ENCODE peak calls at places on chromosome 17, in five cellular contexts. One of them, this sample, is unnamed.

GRCh38 chr17:8382052-8382879 is 727 bp downstream of the RPL26 start:
- DNase-seq in K562: peak; percentile 23
- DNase-seq in GM12878: no peak
- DNase-seq in SK-N-SH: no peak
- DNase-seq in H1: no peak
- DNase-seq in this sample: no peak

GRCh38 chr17:33949100-33949499 is 306.0 kb upstream of the CCL2 start:
- DNase-seq in K562: peak; percentile 58
- DNase-seq in SK-N-SH: peak; percentile 31
- DNase-seq in H1: peak; percentile 25
- DNase-seq in GM12878: no peak
- DNase-seq in this sample: no peak

GRCh38 chr17:14318109-14318905 is 17.4 kb downstream of the HS3ST3B1 start:
- DNase-seq in SK-N-SH: no peak
- DNase-seq in GM12878: no peak
- DNase-seq in H1: no peak
- DNase-seq in K562: no peak
- DNase-seq in this sample: no peak

GRCh38 chr17:32483451-32484019 is 3.3 kb upstream of the CDK5R1 start:
- DNase-seq in H1: no peak
- DNase-seq in SK-N-SH: peak; percentile 77
- DNase-seq in K562: no peak
- DNase-seq in GM12878: no peak
- DNase-seq in this sample: no peak

GRCh38 chr17:19546289-19547065 is 12.8 kb downstream of the SLC47A1 start:
- DNase-seq in K562: no peak
- DNase-seq in GM12878: no peak
- DNase-seq in H1: no peak
- DNase-seq in SK-N-SH: no peak
- DNase-seq in this sample: no peak

GRCh38 chr17:40538019-40538935 is 27.0 kb downstream of the CCR7 start:
- DNase-seq in H1: no peak
- DNase-seq in SK-N-SH: no peak
- DNase-seq in GM12878: no peak
- DNase-seq in K562: no peak
- DNase-seq in this sample: no peak

GRCh38 chr17:78142113-78142861 is 3.9 kb upstream of the C17orf99 start:
- DNase-seq in GM12878: no peak
- DNase-seq in SK-N-SH: no peak
- DNase-seq in H1: no peak
- DNase-seq in K562: peak; percentile 30
- DNase-seq in this sample: no peak

GRCh38 chr17:36951390-36951789 is 2.6 kb downstream of the AATF start:
- DNase-seq in GM12878: no peak
- DNase-seq in H1: no peak
- DNase-seq in K562: no peak
- DNase-seq in SK-N-SH: no peak
- DNase-seq in this sample: no peak

GRCh38 chr17:80704381-80704819 is 159.8 kb downstream of the RPTOR start:
- DNase-seq in SK-N-SH: no peak
- DNase-seq in H1: no peak
- DNase-seq in GM12878: no peak
- DNase-seq in K562: no peak
- DNase-seq in this sample: no peak
- TF ChIP-seq GABPA in SK-N-SH: no peak
- TF ChIP-seq GABPA in H1: no peak
- TF ChIP-seq GABPA in GM12878: no peak
- TF ChIP-seq GABPA in K562: no peak
- TF ChIP-seq GABPA in this sample: no peak

GRCh38 chr17:47254403-47254943 is 846 bp downstream of the ITGB3 start:
- DNase-seq in K562: no peak
- DNase-seq in H1: no peak
- DNase-seq in GM12878: no peak
- DNase-seq in SK-N-SH: peak; percentile 65
- DNase-seq in this sample: no peak

GRCh38 chr17:47253541-47254402 is at the start of gene ITGB3:
- DNase-seq in H1: no peak
- DNase-seq in K562: peak; percentile 89
- DNase-seq in SK-N-SH: peak; percentile 96
- DNase-seq in GM12878: no peak
- DNase-seq in this sample: peak; percentile 54

GRCh38 chr17:47252766-47253512 is 688 bp upstream of the ITGB3 start:
- DNase-seq in GM12878: no peak
- DNase-seq in SK-N-SH: no peak
- DNase-seq in H1: no peak
- DNase-seq in K562: peak; percentile 16
- DNase-seq in this sample: no peak

GRCh38 chr17:47262586-47262985 is 9.0 kb downstream of the ITGB3 start:
- DNase-seq in K562: no peak
- DNase-seq in H1: no peak
- DNase-seq in SK-N-SH: no peak
- DNase-seq in GM12878: no peak
- DNase-seq in this sample: no peak

DNA sequence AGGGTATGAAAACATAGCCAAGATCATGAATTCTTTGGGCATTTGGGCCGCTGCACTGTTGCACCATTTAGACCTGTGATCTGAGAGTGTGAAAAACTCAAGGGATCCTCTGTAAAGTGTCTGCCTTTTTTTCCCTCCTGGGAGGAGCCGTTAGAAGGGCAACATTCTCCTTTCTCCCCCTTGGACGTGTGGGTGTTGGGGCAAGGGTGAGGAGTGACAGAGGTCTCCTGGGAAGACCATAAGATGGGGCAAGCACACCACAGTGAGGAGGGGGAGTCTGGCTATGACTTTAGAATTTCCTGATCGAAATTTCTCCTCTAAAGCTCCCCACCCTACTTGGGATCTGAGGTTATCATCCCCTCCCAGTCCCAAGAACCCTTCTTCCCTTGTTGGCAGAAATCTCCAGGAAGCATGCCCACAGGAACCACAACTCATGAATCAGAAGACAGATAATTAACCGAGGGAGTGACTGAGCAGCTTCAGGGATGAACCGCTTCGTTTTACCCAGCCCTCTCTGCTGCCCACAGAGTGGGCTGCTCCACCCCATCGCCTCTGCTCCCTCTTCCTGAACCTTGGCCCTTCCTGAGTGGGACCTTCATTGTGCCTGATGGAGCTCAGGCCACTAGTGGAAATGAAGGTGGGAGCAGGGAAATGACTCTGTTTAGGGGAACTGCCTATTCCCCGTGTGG is 4.2 kb downstream of the ITGB3 start:
- DNase-seq in K562: no peak
- DNase-seq in SK-N-SH: no peak
- DNase-seq in GM12878: no peak
- DNase-seq in H1: no peak
- DNase-seq in this sample: no peak
- H3K27ac ChIP-seq in K562: no peak overlapping the region
- H3K27ac ChIP-seq in SK-N-SH: peak overlapping the region; percentile 75
- H3K27ac ChIP-seq in GM12878: no peak overlapping the region
- H3K27ac ChIP-seq in H1: no peak overlapping the region
- H3K27ac ChIP-seq in this sample: no peak overlapping the region

DNA sequence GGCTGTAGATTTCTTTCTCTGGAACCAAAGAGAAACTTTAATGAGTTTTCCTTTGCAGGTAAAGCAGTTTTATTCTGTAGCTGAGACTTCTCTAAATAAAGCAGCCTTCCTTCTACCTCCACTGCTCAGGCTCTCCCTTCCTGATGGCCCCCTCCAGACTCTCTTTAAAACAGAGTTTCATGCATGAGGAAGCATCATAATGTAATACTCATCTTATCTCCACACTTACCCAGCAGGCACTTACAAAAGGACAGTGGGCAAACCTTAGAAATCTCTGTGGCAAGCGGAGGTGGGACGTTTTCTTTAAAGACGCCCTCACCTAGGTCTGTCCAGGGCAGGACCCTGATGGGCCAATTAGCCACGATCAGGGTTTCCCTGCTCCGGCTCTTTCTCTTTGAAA is 239.3 kb downstream of the CCDC182 start:
- DNase-seq in SK-N-SH: peak; percentile 72
- DNase-seq in H1: no peak
- DNase-seq in GM12878: no peak
- DNase-seq in K562: no peak
- DNase-seq in this sample: no peak
- TF ChIP-seq POLR2AphosphoS5 in SK-N-SH: no peak
- TF ChIP-seq POLR2AphosphoS5 in H1: no peak
- TF ChIP-seq POLR2AphosphoS5 in GM12878: no peak
- TF ChIP-seq POLR2AphosphoS5 in K562: no peak
- TF ChIP-seq POLR2AphosphoS5 in this sample: no peak

DNA sequence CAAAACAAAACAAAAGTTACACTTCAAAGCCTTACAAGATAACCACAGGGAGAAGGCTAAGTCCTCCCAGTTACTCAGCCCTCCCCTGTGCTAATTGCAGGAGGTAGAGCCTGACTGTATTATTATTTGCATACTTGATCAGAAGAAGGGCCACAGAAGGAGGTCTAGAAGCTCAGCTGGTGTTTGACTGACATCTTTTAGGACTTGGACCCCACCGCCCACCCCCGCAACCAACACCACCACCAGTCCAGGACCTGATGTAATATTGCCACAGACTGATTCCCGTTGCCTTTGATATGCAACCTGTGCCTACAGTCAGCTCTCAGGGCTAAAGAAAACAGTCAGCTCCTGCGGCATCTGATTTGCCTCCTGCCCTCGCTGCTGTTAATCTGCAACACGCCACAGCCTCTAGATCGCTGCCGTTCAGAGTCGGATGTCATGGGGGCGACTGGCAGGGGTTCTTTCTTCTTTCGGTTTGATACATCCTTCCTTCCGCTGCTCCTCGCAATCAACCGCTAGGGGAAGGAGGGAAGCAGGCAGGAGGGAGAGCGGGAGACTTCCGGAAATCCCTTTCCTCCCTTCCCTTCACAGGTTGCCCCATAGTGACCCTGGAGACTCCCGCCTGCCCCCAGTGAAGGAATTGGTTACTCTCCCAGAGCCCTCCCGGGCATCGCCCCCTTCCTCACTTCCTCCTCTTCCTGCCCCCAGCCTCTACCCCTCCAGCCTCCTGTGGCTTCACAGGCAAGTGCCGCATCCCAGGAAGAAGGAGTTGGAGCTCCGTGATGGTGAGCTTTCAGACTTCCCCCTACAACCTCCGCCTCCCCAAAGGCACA is 90.5 kb upstream of the SOX9 start:
- DNase-seq in SK-N-SH: no peak
- DNase-seq in GM12878: peak; percentile 71
- DNase-seq in H1: peak; percentile 70
- DNase-seq in K562: no peak
- DNase-seq in this sample: no peak
- TF ChIP-seq GABPA in SK-N-SH: peak; percentile 47
- TF ChIP-seq GABPA in GM12878: peak; percentile 66
- TF ChIP-seq GABPA in H1: no peak
- TF ChIP-seq GABPA in K562: no peak
- TF ChIP-seq GABPA in this sample: no peak

GRCh38 chr17:74745548-74746177 is 2.8 kb upstream of the NHERF1 start:
- DNase-seq in K562: no peak
- DNase-seq in SK-N-SH: no peak
- DNase-seq in GM12878: no peak
- DNase-seq in H1: no peak
- DNase-seq in this sample: no peak
- H3K27ac ChIP-seq in K562: no peak overlapping the region
- H3K27ac ChIP-seq in SK-N-SH: no peak overlapping the region
- H3K27ac ChIP-seq in GM12878: no peak overlapping the region
- H3K27ac ChIP-seq in H1: no peak overlapping the region
- H3K27ac ChIP-seq in this sample: no peak overlapping the region

GRCh38 chr17:82055023-82055964 is 3.6 kb downstream of the GPS1 start:
- DNase-seq in GM12878: no peak
- DNase-seq in SK-N-SH: no peak
- DNase-seq in K562: no peak
- DNase-seq in H1: no peak
- DNase-seq in this sample: no peak
- TF ChIP-seq POLR2AphosphoS5 in GM12878: no peak
- TF ChIP-seq POLR2AphosphoS5 in SK-N-SH: no peak
- TF ChIP-seq POLR2AphosphoS5 in K562: no peak
- TF ChIP-seq POLR2AphosphoS5 in H1: no peak
- TF ChIP-seq POLR2AphosphoS5 in this sample: peak; percentile 13

DNA sequence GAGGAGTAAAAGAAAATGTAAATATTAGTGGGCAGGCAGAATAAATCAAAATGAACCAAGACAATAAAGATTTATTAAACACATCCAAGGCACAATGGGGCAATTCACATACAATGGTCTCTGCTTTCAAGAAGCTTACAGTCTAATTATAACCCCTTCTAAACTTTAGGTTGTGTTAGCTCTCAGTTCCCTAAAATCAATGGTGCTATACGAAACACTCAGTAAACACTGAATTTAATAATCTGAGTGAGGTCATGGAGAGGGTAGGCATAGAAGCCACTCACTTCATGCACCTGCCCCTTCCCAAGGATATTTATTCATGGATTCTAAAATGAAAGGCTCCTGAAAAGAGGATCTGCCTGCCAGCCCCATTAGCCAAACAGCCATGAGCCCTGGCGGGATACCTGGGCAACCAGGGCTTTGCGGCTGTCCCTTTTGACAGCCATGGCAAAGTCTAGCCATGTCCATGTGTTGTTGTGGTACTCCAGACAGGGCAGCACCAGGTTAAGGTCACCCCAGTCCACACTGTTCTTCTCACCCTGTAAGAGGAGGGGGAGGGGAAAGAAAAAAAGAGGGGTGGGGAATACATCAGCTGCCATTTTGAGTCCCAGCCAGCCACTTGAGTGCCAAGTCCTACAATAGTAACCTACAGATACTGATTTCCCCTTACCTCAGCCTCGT is 1.4 kb upstream of the RSKR start:
- DNase-seq in H1: no peak
- DNase-seq in K562: no peak
- DNase-seq in GM12878: no peak
- DNase-seq in SK-N-SH: no peak
- DNase-seq in this sample: no peak
- TF ChIP-seq GABPA in H1: no peak
- TF ChIP-seq GABPA in K562: no peak
- TF ChIP-seq GABPA in GM12878: no peak
- TF ChIP-seq GABPA in SK-N-SH: no peak
- TF ChIP-seq GABPA in this sample: no peak

GRCh38 chr17:68346448-68346847 is 55.2 kb downstream of the ARSG start:
- DNase-seq in H1: no peak
- DNase-seq in SK-N-SH: no peak
- DNase-seq in K562: no peak
- DNase-seq in GM12878: peak; percentile 24
- DNase-seq in this sample: peak; percentile 95
- H3K27ac ChIP-seq in H1: no peak overlapping the region
- H3K27ac ChIP-seq in SK-N-SH: no peak overlapping the region
- H3K27ac ChIP-seq in K562: no peak overlapping the region
- H3K27ac ChIP-seq in GM12878: peak overlapping the region; percentile 45
- H3K27ac ChIP-seq in this sample: peak overlapping the region; percentile 94

GRCh38 chr17:72592242-72592966 is 471.6 kb downstream of the SOX9 start:
- DNase-seq in SK-N-SH: peak; percentile 99
- DNase-seq in H1: peak; percentile 58
- DNase-seq in GM12878: no peak
- DNase-seq in K562: peak; percentile 56
- DNase-seq in this sample: peak; percentile 14
- TF ChIP-seq POLR2AphosphoS5 in SK-N-SH: peak; percentile 97
- TF ChIP-seq POLR2AphosphoS5 in H1: peak; percentile 98
- TF ChIP-seq POLR2AphosphoS5 in GM12878: peak; percentile 89
- TF ChIP-seq POLR2AphosphoS5 in K562: no peak
- TF ChIP-seq POLR2AphosphoS5 in this sample: no peak